ENCODE peak calls at places on chromosomes 11 and 22, in nine cellular contexts. F is OCI-LY7, V is coronary artery, O is fibroblast of pulmonary artery, N is PC-9, H is pancreas, K is HepG2, E is mammary epithelial cell, S is IMR-90. J is an unnamed sample.

GRCh38 chr11:119666463-119667131 is 62.4 kb downstream of the NECTIN1 start:
- DNase-seq in F (peak), V (no peak), O (peak), N (peak), H (peak), K (peak), E (peak), S (peak), J (peak)

GRCh38 chr22:41779889-41780505 is 20.5 kb upstream of the CCDC134 start:
- DNase-seq in F (no peak), V (no peak), O (no peak), N (no peak), H (no peak), K (no peak), E (no peak), S (no peak), J (no peak)

GRCh38 chr11:94218372-94218771 is 86.0 kb upstream of the IZUMO1R start:
- DNase-seq in F (no peak), V (no peak), O (no peak), N (no peak), H (no peak), K (no peak), E (no peak), S (peak), J (no peak)

GRCh38 chr11:94790771-94791180 is 22.6 kb downstream of the AMOTL1 start:
- DNase-seq in F (no peak), V (no peak), O (no peak), N (no peak), H (no peak), K (no peak), E (peak), S (peak), J (no peak)

GRCh38 chr11:68497761-68498160 is 37.2 kb downstream of the PPP6R3 start:
- DNase-seq in F (no peak), V (no peak), O (no peak), N (no peak), H (no peak), K (no peak), E (no peak), S (no peak), J (no peak)

GRCh38 chr11:106461839-106462545 is 384.5 kb downstream of the AASDHPPT start:
- DNase-seq in F (no peak), V (no peak), O (peak), N (no peak), H (no peak), K (peak), E (no peak), S (no peak), J (no peak)

GRCh38 chr22:24466831-24467249 is 28.3 kb upstream of the UPB1 start:
- DNase-seq in F (no peak), V (no peak), O (peak), N (peak), H (peak), K (no peak), E (no peak), S (peak), J (no peak)

GRCh38 chr22:31603081-31603525 is 58.9 kb downstream of the PISD start:
- DNase-seq in F (no peak), V (no peak), O (no peak), N (no peak), H (no peak), K (no peak), E (no peak), S (no peak), J (no peak)

GRCh38 chr22:29254283-29254653 is 13.5 kb downstream of the RHBDD3 start:
- DNase-seq in F (no peak), V (no peak), O (no peak), N (no peak), H (no peak), K (no peak), E (no peak), S (no peak), J (no peak)

GRCh38 chr11:910044-910588 is 494 bp downstream of the CHID1 start:
- DNase-seq in F (peak), V (no peak), O (no peak), N (no peak), H (no peak), K (no peak), E (no peak), S (no peak), J (no peak)

GRCh38 chr11:108693852-108694251 is 29.0 kb downstream of the DDX10 start:
- DNase-seq in F (no peak), V (no peak), O (peak), N (no peak), H (no peak), K (no peak), E (peak), S (peak), J (no peak)

GRCh38 chr22:36237462-36238347 is 1.6 kb downstream of the APOL2 start:
- DNase-seq in F (peak), V (peak), O (peak), N (no peak), H (no peak), K (no peak), E (no peak), S (no peak), J (no peak)

GRCh38 chr22:47780281-47780875 is 1017.9 kb downstream of the TBC1D22A start:
- DNase-seq in F (no peak), V (no peak), O (no peak), N (no peak), H (no peak), K (no peak), E (no peak), S (no peak), J (no peak)

GRCh38 chr22:40703174-40703573 is 23.9 kb downstream of the MCHR1 start:
- DNase-seq in F (no peak), V (no peak), O (no peak), N (no peak), H (no peak), K (no peak), E (no peak), S (no peak), J (no peak)

GRCh38 chr11:5831196-5831829 is 10.4 kb downstream of the OR52E6 start:
- DNase-seq in F (no peak), V (no peak), O (no peak), N (no peak), H (no peak), K (no peak), E (peak), S (no peak), J (no peak)

GRCh38 chr22:45768490-45768889 is 96.9 kb downstream of the ATXN10 start:
- DNase-seq in F (no peak), V (no peak), O (no peak), N (no peak), H (no peak), K (no peak), E (no peak), S (no peak), J (no peak)

GRCh38 chr11:31763296-31763695 is 47.8 kb downstream of the PAX6 start:
- DNase-seq in F (no peak), V (no peak), O (no peak), N (no peak), H (no peak), K (no peak), E (no peak), S (no peak), J (no peak)

GRCh38 chr11:71542856-71543743 is 5.1 kb upstream of the KRTAP5-9 start:
- DNase-seq in F (no peak), V (no peak), O (no peak), N (no peak), H (no peak), K (no peak), E (no peak), S (no peak), J (no peak)

GRCh38 chr11:104897891-104898684 is at the start of gene CASP12:
- DNase-seq in F (no peak), V (no peak), O (peak), N (no peak), H (no peak), K (no peak), E (no peak), S (peak), J (no peak)

GRCh38 chr11:112237451-112237850 is 11.2 kb downstream of the PTS start:
- DNase-seq in F (no peak), V (no peak), O (no peak), N (no peak), H (no peak), K (no peak), E (no peak), S (no peak), J (no peak)

GRCh38 chr11:1832989-1833365 is 1.8 kb upstream of the SYT8 start:
- DNase-seq in F (no peak), V (no peak), O (no peak), N (no peak), H (peak), K (no peak), E (no peak), S (no peak), J (no peak)

GRCh38 chr11:69385832-69386415 is 92.0 kb downstream of the MYEOV start:
- DNase-seq in F (no peak), V (peak), O (no peak), N (no peak), H (no peak), K (no peak), E (no peak), S (no peak), J (no peak)

GRCh38 chr22:22171357-22172218 is 73.0 kb upstream of the VPREB1 start:
- DNase-seq in F (peak), V (no peak), O (peak), N (no peak), H (no peak), K (no peak), E (peak), S (no peak), J (no peak)

GRCh38 chr22:27576413-27576812 is 225.1 kb downstream of the MN1 start:
- DNase-seq in F (no peak), V (no peak), O (no peak), N (no peak), H (no peak), K (no peak), E (peak), S (no peak), J (no peak)

GRCh38 chr22:37965940-37966664 is 12.6 kb downstream of the POLR2F start:
- DNase-seq in F (no peak), V (no peak), O (peak), N (no peak), H (no peak), K (peak), E (peak), S (peak), J (no peak)

GRCh38 chr11:35082322-35083180 is 56.4 kb upstream of the CD44 start:
- DNase-seq in F (peak), V (peak), O (peak), N (peak), H (peak), K (no peak), E (peak), S (peak), J (no peak)

GRCh38 chr22:25122136-25122764 is 77.4 kb upstream of the CRYBB3 start:
- DNase-seq in F (no peak), V (no peak), O (no peak), N (no peak), H (no peak), K (no peak), E (no peak), S (no peak), J (no peak)

GRCh38 chr11:3614742-3615171 is 27.0 kb downstream of the ART5 start:
- DNase-seq in F (no peak), V (no peak), O (no peak), N (peak), H (no peak), K (no peak), E (peak), S (no peak), J (no peak)

GRCh38 chr22:48827904-48828555 is 999.6 kb downstream of the BRD1 start:
- DNase-seq in F (no peak), V (peak), O (no peak), N (no peak), H (no peak), K (no peak), E (no peak), S (no peak), J (no peak)

GRCh38 chr22:40922484-40923303 is 28.5 kb upstream of the RBX1 start:
- DNase-seq in F (peak), V (no peak), O (peak), N (no peak), H (no peak), K (peak), E (peak), S (peak), J (peak)

GRCh38 chr11:12020546-12020945 is 12.1 kb upstream of the DKK3 start:
- DNase-seq in F (no peak), V (no peak), O (no peak), N (no peak), H (no peak), K (no peak), E (no peak), S (no peak), J (no peak)

GRCh38 chr11:10497371-10498021 is 42.4 kb downstream of the AMPD3 start:
- DNase-seq in F (no peak), V (peak), O (no peak), N (no peak), H (no peak), K (no peak), E (no peak), S (no peak), J (no peak)

GRCh38 chr22:27488456-27489224 is 312.9 kb downstream of the MN1 start:
- DNase-seq in F (no peak), V (no peak), O (no peak), N (no peak), H (peak), K (peak), E (no peak), S (no peak), J (no peak)

GRCh38 chr22:42328130-42328821 is 57.8 kb upstream of the TCF20 start:
- DNase-seq in F (no peak), V (no peak), O (no peak), N (no peak), H (no peak), K (no peak), E (no peak), S (no peak), J (no peak)

GRCh38 chr11:34098813-34099212 is 6.6 kb upstream of the NAT10 start:
- DNase-seq in F (no peak), V (no peak), O (no peak), N (no peak), H (no peak), K (no peak), E (no peak), S (no peak), J (no peak)

GRCh38 chr11:133840479-133840941 is 4.8 kb downstream of the SPATA19 start:
- DNase-seq in F (no peak), V (peak), O (no peak), N (no peak), H (no peak), K (no peak), E (no peak), S (no peak), J (no peak)
- TF ChIP-seq CTCF in F (no peak), V (no peak), O (no peak), N (no peak), H (no peak), K (no peak), E (no peak), S (no peak), J (no peak)

GRCh38 chr11:58926251-58926650 is 13.0 kb upstream of the GLYATL1 start:
- DNase-seq in F (no peak), V (no peak), O (no peak), N (no peak), H (no peak), K (peak), E (no peak), S (peak), J (peak)

GRCh38 chr11:58926695-58927094 is 12.6 kb upstream of the GLYATL1 start:
- DNase-seq in F (no peak), V (no peak), O (peak), N (no peak), H (no peak), K (no peak), E (peak), S (peak), J (no peak)

GRCh38 chr11:58927393-58928081 is 11.8 kb upstream of the GLYATL1 start:
- DNase-seq in F (peak), V (no peak), O (peak), N (no peak), H (peak), K (peak), E (no peak), S (peak), J (peak)

GRCh38 chr11:58928691-58929090 is 10.6 kb upstream of the GLYATL1 start:
- DNase-seq in F (no peak), V (no peak), O (no peak), N (no peak), H (no peak), K (no peak), E (no peak), S (no peak), J (no peak)

DNA sequence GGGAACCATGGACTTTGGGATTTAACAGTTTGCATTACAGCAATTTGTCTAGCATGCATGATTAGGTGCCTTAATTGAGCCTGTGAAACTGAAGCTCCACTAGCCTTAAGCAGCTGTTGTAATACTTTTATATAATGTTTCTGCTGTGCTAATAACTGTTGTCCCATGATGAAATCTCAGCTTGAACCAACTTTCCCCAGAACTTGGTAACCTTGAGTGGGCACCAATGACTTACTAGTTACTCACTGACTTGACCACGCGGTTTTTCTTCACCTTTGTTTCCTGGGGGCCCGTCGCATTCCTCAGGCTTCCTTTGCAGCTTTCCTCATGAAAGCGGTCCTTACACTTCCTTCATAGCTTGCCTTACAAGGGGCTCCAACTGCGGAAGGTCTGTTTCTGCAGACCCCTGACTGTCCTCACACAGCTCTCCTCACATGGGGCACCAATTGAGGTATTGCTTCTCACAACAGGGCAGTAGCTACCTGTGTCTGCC is 11.2 kb upstream of the GLYATL1 start:
- DNase-seq in F (no peak), V (no peak), O (no peak), N (no peak), H (no peak), K (no peak), E (no peak), S (peak), J (no peak)
- H3K4me3 ChIP-seq in F (no peak), V (no peak), O (no peak), N (no peak), H (peak), K (no peak), E (no peak), S (no peak), J (peak)

DNA sequence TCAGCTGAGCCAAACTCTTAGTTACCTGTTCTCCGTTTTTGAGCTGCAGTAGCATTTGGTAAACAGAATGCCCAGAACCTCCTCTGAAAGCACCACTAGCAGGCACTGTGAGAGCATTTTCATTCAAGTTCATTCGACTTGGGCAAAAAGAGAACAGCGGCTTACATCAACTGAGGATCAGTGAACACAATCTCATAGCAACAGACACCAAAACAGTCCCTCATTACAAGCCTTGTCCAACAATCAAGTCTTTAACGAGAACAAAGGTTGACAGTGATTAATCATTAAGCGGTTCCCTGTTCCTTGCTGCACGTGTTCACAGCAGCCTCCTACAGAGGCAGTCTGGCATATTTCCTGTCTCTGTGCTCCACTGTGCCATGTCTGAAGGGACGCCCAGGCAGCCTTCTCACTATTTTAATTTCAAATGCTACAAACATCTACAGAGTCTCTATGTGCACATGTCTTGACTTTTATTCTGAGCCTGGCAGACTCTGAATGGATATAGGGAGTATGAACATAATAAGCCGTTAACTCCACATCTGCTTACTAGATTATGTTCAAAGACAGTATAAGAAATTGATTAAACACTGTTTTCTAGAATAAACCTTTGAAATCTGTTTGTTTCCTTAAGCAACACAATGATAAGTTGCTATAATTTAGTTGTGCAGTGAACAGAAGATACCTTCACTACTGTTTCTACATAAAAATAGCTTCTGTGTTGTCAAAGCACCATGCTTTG is 88.3 kb upstream of the MTMR2 start:
- DNase-seq in F (peak), V (no peak), O (peak), N (peak), H (no peak), K (peak), E (peak), S (peak), J (peak)
- TF ChIP-seq CTCF in F (peak), V (peak), O (peak), N (peak), H (no peak), K (peak), E (peak), S (peak), J (peak)

GRCh38 chr11:75982309-75982708 is 167.3 kb downstream of the UVRAG start:
- DNase-seq in F (no peak), V (no peak), O (no peak), N (no peak), H (no peak), K (no peak), E (no peak), S (no peak), J (no peak)

GRCh38 chr11:75986966-75987365 is 172.0 kb downstream of the UVRAG start:
- DNase-seq in F (no peak), V (no peak), O (peak), N (no peak), H (no peak), K (no peak), E (no peak), S (no peak), J (no peak)

GRCh38 chr11:75980031-75980430 is 165.0 kb downstream of the UVRAG start:
- DNase-seq in F (no peak), V (no peak), O (no peak), N (no peak), H (no peak), K (no peak), E (no peak), S (no peak), J (no peak)

DNA sequence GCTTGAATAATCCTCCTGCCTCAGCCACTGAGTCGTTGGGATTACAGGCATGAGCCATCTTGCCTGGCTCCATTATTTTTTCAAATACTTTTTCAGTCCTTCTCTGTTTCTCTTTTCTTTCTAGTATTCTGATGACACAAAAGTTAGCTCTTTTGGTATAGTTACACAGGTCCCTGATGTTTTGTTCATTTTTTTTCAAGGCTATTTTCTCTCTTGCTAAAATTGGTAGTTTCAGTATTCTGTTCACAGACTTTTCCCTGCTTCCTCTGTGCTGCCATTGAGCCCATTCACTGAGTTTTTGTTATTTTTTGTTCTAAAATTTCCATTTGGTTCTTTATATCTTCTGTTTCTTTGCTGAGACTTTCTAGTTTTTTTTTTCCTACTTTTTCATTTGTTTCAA is 166.5 kb downstream of the UVRAG start:
- DNase-seq in F (no peak), V (no peak), O (no peak), N (no peak), H (no peak), K (no peak), E (no peak), S (no peak), J (no peak)
- H3K4me3 ChIP-seq in F (no peak), V (no peak), O (no peak), N (no peak), H (no peak), K (no peak), E (no peak), S (no peak), J (no peak)

J was measured in LNCaP clone FGC.